ENCODE peak calls at places on chromosomes 4 and X, in ten cellular contexts. U is heart right ventricle; F is PC-3; Z is HCT116; D is GM23338; C is CD4-positive, CD25-positive, alpha-beta regulatory T cell; H is WERI-Rb-1; X is thoracic aorta; A is CD8-positive, alpha-beta memory T cell; B is tibial artery. Q is an unnamed sample. For H3K27me3, the result is how much of the 10 kb centered on the place peaks cover.

GRCh38 chr4:75513529-75514130 is 573 bp downstream of the RCHY1 start:
- DNase-seq in D (no peak), B (no peak), Z (no peak), A (peak), U (no peak), H (no peak), C (no peak), F (no peak), X (no peak), Q (no peak)

GRCh38 chrX:72366746-72367145 is 61.0 kb upstream of the CITED1 start:
- DNase-seq in C (no peak), H (no peak), Z (no peak), F (no peak), U (no peak), D (no peak), A (no peak), B (no peak), X (no peak), Q (no peak)

GRCh38 chr4:166435449-166435848 is 562.4 kb downstream of the TLL1 start:
- DNase-seq in D (no peak), F (peak), B (no peak), Z (no peak), A (no peak), H (no peak), C (no peak), U (no peak), X (no peak), Q (no peak)

GRCh38 chr4:26020083-26020668 is 106.2 kb downstream of the SMIM20 start:
- DNase-seq in A (no peak), C (no peak), B (no peak), H (no peak), X (no peak), Z (no peak), U (no peak), D (no peak), F (peak), Q (no peak)

GRCh38 chr4:66252291-66252690 is 582.0 kb upstream of the EPHA5 start:
- DNase-seq in A (no peak), F (peak), X (no peak), B (no peak), Z (no peak), D (no peak), C (no peak), H (no peak), U (no peak), Q (no peak)

GRCh38 chrX:47297874-47298273 is 65.1 kb downstream of the USP11 start:
- DNase-seq in D (no peak), Z (peak), F (peak), X (no peak), U (no peak), C (no peak), H (no peak), A (no peak), B (no peak), Q (no peak)

GRCh38 chr4:66266035-66266434 is 595.7 kb upstream of the EPHA5 start:
- DNase-seq in X (no peak), Z (no peak), H (peak), C (no peak), B (no peak), D (peak), A (no peak), U (no peak), F (no peak), Q (no peak)

GRCh38 chrX:153953342-153953830 is 8.9 kb upstream of the RENBP start:
- DNase-seq in U (peak), H (peak), A (peak), Z (no peak), B (peak), X (peak), C (peak), D (peak), F (peak), Q (no peak)

GRCh38 chr4:120926358-120927025 is 4.0 kb upstream of the PRDM5 start:
- DNase-seq in H (no peak), X (no peak), D (no peak), U (no peak), A (no peak), Z (no peak), F (no peak), B (no peak), C (no peak), Q (no peak)

GRCh38 chr4:84578540-84579409 is 4.2 kb upstream of the CDS1 start:
- DNase-seq in A (no peak), Z (peak), U (no peak), X (no peak), H (peak), F (peak), D (peak), B (no peak), C (no peak), Q (no peak)

GRCh38 chr4:42995343-42995944 is 102.9 kb downstream of the GRXCR1 start:
- DNase-seq in C (no peak), H (peak), A (no peak), U (no peak), X (no peak), B (no peak), Z (no peak), D (peak), F (peak), Q (no peak)

GRCh38 chr4:165207016-165207430 is 338 bp upstream of the KLHL2 start:
- DNase-seq in U (peak), H (peak), X (no peak), A (no peak), C (no peak), F (peak), B (no peak), D (no peak), Z (no peak), Q (no peak)

GRCh38 chrX:153875391-153876111 is 10.4 kb downstream of the L1CAM start:
- DNase-seq in F (peak), Z (no peak), X (no peak), H (peak), A (peak), B (peak), D (peak), U (peak), C (peak), Q (no peak)

GRCh38 chrX:75273483-75273882 is 402 bp upstream of the UPRT start:
- DNase-seq in H (no peak), A (peak), C (no peak), B (no peak), U (no peak), X (no peak), F (no peak), D (no peak), Z (no peak), Q (no peak)

GRCh38 chr4:2341261-2341841 is 77.1 kb downstream of the ZFYVE28 start:
- DNase-seq in A (no peak), D (no peak), X (no peak), Z (no peak), B (peak), H (no peak), U (no peak), C (no peak), F (no peak), Q (no peak)

GRCh38 chr4:85180533-85180932 is 214.0 kb upstream of the WDFY3 start:
- DNase-seq in B (no peak), C (no peak), D (no peak), F (no peak), Z (no peak), X (no peak), H (no peak), A (no peak), U (no peak), Q (no peak)

GRCh38 chr4:13538427-13538973 is 5.8 kb downstream of the NKX3-2 start:
- DNase-seq in C (no peak), H (no peak), B (no peak), U (no peak), Z (no peak), A (no peak), X (no peak), D (no peak), F (no peak), Q (no peak)

GRCh38 chrX:81120936-81121351 is 80.8 kb downstream of the HMGN5 start:
- DNase-seq in X (no peak), C (peak), Z (no peak), D (peak), A (no peak), B (peak), F (peak), U (peak), H (peak), Q (peak)

GRCh38 chr4:29927895-29928294 is 792.3 kb upstream of the PCDH7 start:
- DNase-seq in Z (peak), C (no peak), B (no peak), U (no peak), F (no peak), X (no peak), H (no peak), D (peak), A (no peak), Q (no peak)

GRCh38 chrX:18761750-18762149 is 54.3 kb downstream of the PPEF1 start:
- DNase-seq in H (no peak), C (no peak), A (no peak), B (no peak), D (no peak), Z (no peak), U (no peak), F (no peak), X (no peak), Q (no peak)

GRCh38 chrX:42108140-42108503 is 184.8 kb upstream of the CASK start:
- DNase-seq in Z (no peak), A (no peak), U (no peak), H (no peak), D (no peak), B (no peak), X (no peak), C (no peak), F (no peak), Q (no peak)

GRCh38 chr4:48169636-48170035 is 35.6 kb upstream of the TXK start:
- DNase-seq in Z (no peak), B (no peak), A (no peak), X (no peak), H (no peak), F (no peak), U (no peak), D (no peak), C (no peak), Q (no peak)

GRCh38 chrX:34563809-34564208 is 93.3 kb downstream of the TMEM47 start:
- DNase-seq in C (no peak), D (peak), B (no peak), X (no peak), A (no peak), U (no peak), Z (no peak), F (peak), H (no peak), Q (no peak)

GRCh38 chrX:20320461-20321159 is 53.9 kb upstream of the RPS6KA3 start:
- DNase-seq in U (no peak), X (no peak), D (no peak), H (no peak), C (no peak), A (no peak), F (peak), B (no peak), Z (no peak), Q (no peak)

GRCh38 chr4:138911903-138912713 is 103.5 kb upstream of the NOCT start:
- DNase-seq in D (no peak), A (no peak), B (no peak), U (no peak), F (peak), Z (no peak), X (no peak), C (no peak), H (no peak), Q (no peak)

GRCh38 chrX:130516123-130516522 is 114.3 kb downstream of the RBMX2 start:
- DNase-seq in U (no peak), H (no peak), C (no peak), B (no peak), F (no peak), X (no peak), D (no peak), Z (no peak), A (no peak), Q (no peak)

GRCh38 chrX:26873736-26874135 is 589.4 kb downstream of the PPP4R3C start:
- DNase-seq in Z (no peak), F (no peak), B (no peak), D (no peak), A (no peak), H (no peak), U (no peak), X (no peak), C (no peak), Q (no peak)

GRCh38 chr4:57151481-57151880 is 41.3 kb upstream of the IGFBP7 start:
- DNase-seq in X (no peak), D (peak), B (no peak), U (no peak), F (peak), H (no peak), C (no peak), Z (no peak), A (no peak), Q (no peak)

GRCh38 chrX:133254666-133255065 is 36.5 kb upstream of the TFDP3 start:
- DNase-seq in U (no peak), D (no peak), H (no peak), F (peak), B (no peak), Z (no peak), A (no peak), X (no peak), C (no peak), Q (no peak)

GRCh38 chrX:68114573-68115199 is 318.6 kb downstream of the OPHN1 start:
- DNase-seq in X (no peak), Z (no peak), D (no peak), C (no peak), H (no peak), A (no peak), U (no peak), B (no peak), F (peak), Q (no peak)

GRCh38 chr4:8616831-8617230 is 24.3 kb downstream of the CPZ start:
- DNase-seq in A (no peak), Z (no peak), X (no peak), U (no peak), F (no peak), C (no peak), B (peak), H (no peak), D (no peak), Q (no peak)

GRCh38 chr4:60737858-60738257 is 462.3 kb upstream of the ADGRL3 start:
- DNase-seq in X (no peak), C (no peak), F (peak), A (no peak), Z (no peak), D (no peak), H (no peak), B (no peak), U (no peak), Q (no peak)

GRCh38 chr4:13445841-13446790 is 38.0 kb downstream of the RAB28 start:
- DNase-seq in H (peak), B (no peak), C (no peak), U (no peak), A (no peak), F (no peak), Z (no peak), X (no peak), D (peak), Q (peak)

GRCh38 chrX:69280956-69281355 is 115.7 kb upstream of the PJA1 start:
- DNase-seq in X (no peak), B (no peak), C (no peak), Z (no peak), D (no peak), H (no peak), A (no peak), U (peak), F (peak), Q (no peak)

GRCh38 chrX:25010784-25011588 is 4.8 kb downstream of the ARX start:
- DNase-seq in U (no peak), A (no peak), Z (no peak), F (no peak), B (no peak), C (no peak), D (no peak), H (no peak), X (no peak), Q (no peak)
- H3K27me3 ChIP-seq in U (half or more), A (under half), Z (under half), F (half or more), B (under half), C (under half), D (half or more), H (half or more), X (under half), Q (half or more)

DNA sequence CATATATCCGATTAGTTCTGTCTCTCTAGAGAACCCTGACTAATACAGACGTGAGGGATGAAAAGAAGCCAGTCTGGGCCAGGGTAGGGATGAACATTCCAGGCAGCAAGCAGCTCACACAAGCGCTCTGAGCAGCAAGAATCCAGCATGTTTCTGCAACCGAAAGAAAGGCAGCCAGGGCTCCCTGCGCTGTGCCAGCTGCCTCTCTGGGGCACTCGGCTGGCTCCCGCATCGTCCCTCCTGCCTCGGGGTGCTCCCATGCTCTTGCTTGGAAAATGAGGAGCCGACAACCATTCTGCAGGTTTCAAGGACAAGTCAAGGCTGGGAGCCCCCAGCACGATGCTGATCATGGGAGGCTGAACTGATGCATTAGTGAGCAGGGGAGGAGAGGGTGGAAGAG is 7.0 kb downstream of the JAKMIP1 start:
- DNase-seq in F (no peak), C (no peak), H (no peak), U (no peak), Z (no peak), X (no peak), B (peak), A (no peak), D (no peak), Q (no peak)
- H3K27me3 ChIP-seq in F (under half), C (under half), H (under half), U (half or more), Z (under half), X (under half), B (under half), A (under half), D (under half), Q (under half)

DNA sequence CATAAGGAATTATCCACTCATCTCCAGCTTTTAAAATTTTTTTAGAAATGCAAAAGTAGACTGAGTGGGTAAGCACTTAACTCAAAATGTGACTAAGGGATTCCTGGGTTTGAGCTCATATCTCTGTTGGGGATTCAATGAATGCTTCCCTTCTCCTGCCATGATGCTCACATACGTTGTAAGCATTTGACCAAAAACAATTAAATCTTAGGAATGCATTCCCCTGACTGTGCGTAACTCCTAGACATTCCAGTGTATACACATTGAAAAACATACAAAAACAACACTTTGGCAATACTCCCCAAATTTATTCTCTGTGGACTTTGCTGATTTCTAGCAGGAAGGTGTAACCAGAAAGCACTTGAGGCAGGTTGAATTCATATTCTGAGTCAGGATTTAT is 29.8 kb downstream of the SPANXA2 start:
- DNase-seq in F (no peak), U (no peak), D (no peak), C (no peak), A (no peak), X (no peak), H (no peak), B (no peak), Z (no peak), Q (no peak)
- H3K27me3 ChIP-seq in F (under half), U (under half), D (under half), C (under half), A (under half), X (under half), H (under half), B (under half), Z (under half), Q (under half)

DNA sequence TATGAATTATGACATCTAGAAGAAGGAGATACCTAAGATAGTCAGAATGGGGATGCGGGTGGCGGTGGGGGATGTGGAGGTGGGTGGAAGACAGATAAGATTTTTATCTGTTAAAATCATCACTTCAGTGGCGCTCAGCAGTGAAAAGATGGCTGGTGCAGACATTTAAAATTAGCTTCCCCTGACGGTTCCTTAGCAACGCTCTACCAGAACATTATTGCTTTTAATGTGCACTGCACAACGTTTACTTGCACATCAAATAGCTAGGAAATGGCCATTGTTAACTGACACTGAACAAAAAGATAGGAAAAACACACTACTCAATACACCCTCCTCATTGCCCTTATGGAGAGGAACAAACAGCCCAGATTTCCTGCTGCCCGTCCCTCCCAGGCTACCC is 61.0 kb upstream of the FTHL17 start:
- DNase-seq in B (no peak), Z (no peak), H (no peak), C (no peak), D (no peak), X (no peak), A (no peak), U (no peak), F (no peak), Q (no peak)
- H3K27me3 ChIP-seq in B (under half), Z (under half), H (under half), C (under half), D (under half), X (under half), A (under half), U (under half), F (under half), Q (under half)

GRCh38 chr4:7392438-7393374 is 42.0 kb downstream of the PSAPL1 start:
- DNase-seq in H (peak), X (no peak), D (peak), A (no peak), B (peak), Z (no peak), C (no peak), U (no peak), F (peak), Q (no peak)

GRCh38 chr4:7394681-7395451 is 39.9 kb downstream of the PSAPL1 start:
- DNase-seq in H (peak), A (no peak), X (no peak), F (no peak), U (no peak), B (peak), C (no peak), D (no peak), Z (no peak), Q (no peak)

GRCh38 chr4:7393491-7394183 is 41.1 kb downstream of the PSAPL1 start:
- DNase-seq in A (no peak), B (peak), X (no peak), Z (no peak), F (no peak), U (no peak), C (no peak), H (peak), D (no peak), Q (no peak)

GRCh38 chr4:7395635-7396034 is 39.1 kb downstream of the PSAPL1 start:
- DNase-seq in A (no peak), Z (no peak), D (no peak), U (no peak), H (peak), C (no peak), X (no peak), F (no peak), B (peak), Q (no peak)

GRCh38 chr4:7394184-7394575 is 40.5 kb downstream of the PSAPL1 start:
- DNase-seq in H (peak), C (no peak), X (no peak), D (no peak), F (no peak), U (no peak), B (no peak), Z (no peak), A (no peak), Q (no peak)
- H3K27me3 ChIP-seq in H (under half), C (under half), X (under half), D (under half), F (under half), U (under half), B (under half), Z (under half), A (under half), Q (under half)